ENCODE peak calls at places on chromosome 3, in eight cellular contexts. H is aorta, M is C1 segment of cervical spinal cord, X is foreskin fibroblast, R is M059J, Y is iPS-NIHi11, Q is Peyer's patch, K is anterior cingulate cortex. J is an unnamed sample.

GRCh38 chr3:152688313-152688712 is 146.6 kb upstream of the P2RY1 start:
- DNase-seq in H (no peak), M (no peak), X (no peak), R (peak; percentile 25), Y (no peak), Q (no peak), K (no peak), J (no peak)

GRCh38 chr3:126081618-126082333 is 2.1 kb downstream of the SLC41A3 start:
- DNase-seq in H (no peak), M (no peak), X (peak; percentile 68), R (peak; percentile 99), Y (peak; percentile 41), Q (no peak), K (no peak), J (peak; percentile 80)

GRCh38 chr3:167762296-167762695 is 26.8 kb downstream of the SERPINI1 start:
- DNase-seq in H (no peak), M (no peak), X (no peak), R (no peak), Y (no peak), Q (no peak), K (no peak), J (no peak)

GRCh38 chr3:135784557-135784956 is 181.0 kb upstream of the PPP2R3A start:
- DNase-seq in H (no peak), M (no peak), X (no peak), R (no peak), Y (no peak), Q (no peak), K (no peak), J (peak; percentile 6)

GRCh38 chr3:56260262-56260661 is 208.0 kb downstream of the ERC2 start:
- DNase-seq in H (no peak), M (no peak), X (no peak), R (no peak), Y (peak; percentile 30), Q (no peak), K (no peak), J (no peak)

GRCh38 chr3:79018671-79019136 is 749.1 kb downstream of the ROBO1 start:
- DNase-seq in H (peak; percentile 89), M (peak; percentile 76), X (peak; percentile 89), R (peak; percentile 53), Y (peak; percentile 65), Q (no peak), K (peak; percentile 81), J (peak; percentile 8)

GRCh38 chr3:7292362-7292761 is 431.4 kb downstream of the GRM7 start:
- DNase-seq in H (no peak), M (no peak), X (no peak), R (no peak), Y (no peak), Q (no peak), K (no peak), J (no peak)

GRCh38 chr3:154384504-154384903 is 45.5 kb downstream of the GPR149 start:
- DNase-seq in H (no peak), M (no peak), X (no peak), R (no peak), Y (no peak), Q (no peak), K (no peak), J (no peak)

GRCh38 chr3:138426211-138426610 is 8.2 kb upstream of the ESYT3 start:
- DNase-seq in H (no peak), M (no peak), X (peak; percentile 31), R (peak; percentile 39), Y (no peak), Q (no peak), K (no peak), J (no peak)

GRCh38 chr3:140081836-140082331 is 146.9 kb downstream of the CLSTN2 start:
- DNase-seq in H (no peak), M (no peak), X (no peak), R (peak; percentile 32), Y (no peak), Q (no peak), K (no peak), J (no peak)

GRCh38 chr3:97736928-97737327 is 27.6 kb upstream of the ARL6 start:
- DNase-seq in H (no peak), M (no peak), X (no peak), R (peak; percentile 15), Y (no peak), Q (no peak), K (no peak), J (no peak)

J was measured in small intestine.